ENCODE peak calls at places on chromosomes 6 and 20, in ten cellular contexts. V is Daoy; L is aorta; T is NCI-H1436; H is astrocyte of the spinal cord; Z is CD4-positive, CD25-positive, alpha-beta regulatory T cell; X is activated CD4-positive, alpha-beta T cell treated with anti-CD3 and anti-CD28 coated beads, Interleukin-2, amount 50 U/mL, for 1 hour; E is osteocyte; O is NCI-H1092; I is activated CD4-positive, CD25-positive, alpha-beta regulatory T cell. P is an unnamed sample.

GRCh38 chr6:15147827-15148226 is 98.0 kb upstream of the JARID2 start:
- DNase-seq in V (peak), L (no peak), T (no peak), H (no peak), Z (no peak), X (no peak), E (no peak), O (no peak), I (no peak), P (no peak)

GRCh38 chr6:11425876-11426275 is 111.7 kb upstream of the TMEM170B start:
- DNase-seq in V (no peak), L (no peak), T (no peak), H (no peak), Z (no peak), X (no peak), E (no peak), O (no peak), I (no peak), P (no peak)

GRCh38 chr20:48957521-48957920 is 36.0 kb downstream of the ARFGEF2 start:
- DNase-seq in V (no peak), L (no peak), T (no peak), H (no peak), Z (no peak), X (no peak), E (no peak), O (no peak), I (no peak), P (no peak)

GRCh38 chr20:45545754-45546453 is 1.3 kb downstream of the EPPIN start:
- DNase-seq in V (peak), L (no peak), T (no peak), H (peak), Z (no peak), X (no peak), E (no peak), O (no peak), I (no peak), P (peak)

GRCh38 chr6:157789861-157790260 is 33.2 kb upstream of the SNX9 start:
- DNase-seq in V (no peak), L (no peak), T (no peak), H (no peak), Z (no peak), X (no peak), E (no peak), O (no peak), I (no peak), P (no peak)

GRCh38 chr6:86031713-86032112 is 389.0 kb upstream of the SYNCRIP start:
- DNase-seq in V (no peak), L (peak), T (no peak), H (no peak), Z (no peak), X (no peak), E (no peak), O (no peak), I (no peak), P (no peak)

GRCh38 chr6:87257046-87257445 is 65.3 kb upstream of the SMIM8 start:
- DNase-seq in V (no peak), L (no peak), T (no peak), H (no peak), Z (no peak), X (no peak), E (no peak), O (no peak), I (no peak), P (no peak)

GRCh38 chr6:100460650-100461204 is 4.0 kb downstream of the SIM1 start:
- DNase-seq in V (peak), L (no peak), T (peak), H (no peak), Z (no peak), X (no peak), E (no peak), O (no peak), I (no peak), P (peak)

GRCh38 chr20:48026981-48027592 is 241.8 kb upstream of the SULF2 start:
- DNase-seq in V (no peak), L (no peak), T (no peak), H (no peak), Z (no peak), X (no peak), E (no peak), O (peak), I (no peak), P (no peak)

GRCh38 chr6:94785514-94785913 is 791.8 kb upstream of the MANEA start:
- DNase-seq in V (no peak), L (no peak), T (no peak), H (no peak), Z (no peak), X (no peak), E (no peak), O (no peak), I (no peak), P (no peak)

GRCh38 chr6:53044071-53044470 is 21.1 kb upstream of the FBXO9 start:
- DNase-seq in V (peak), L (no peak), T (no peak), H (peak), Z (no peak), X (no peak), E (no peak), O (no peak), I (no peak), P (peak)

GRCh38 chr20:58131111-58131510 is 97.3 kb downstream of the ANKRD60 start:
- DNase-seq in V (peak), L (no peak), T (no peak), H (peak), Z (no peak), X (no peak), E (peak), O (no peak), I (no peak), P (peak)

GRCh38 chr20:5608104-5608447 is 142.1 kb upstream of the SHLD1 start:
- DNase-seq in V (no peak), L (no peak), T (peak), H (no peak), Z (no peak), X (no peak), E (no peak), O (peak), I (no peak), P (no peak)

GRCh38 chr6:37019065-37019450 is 13.6 kb downstream of the FGD2 start:
- DNase-seq in V (peak), L (no peak), T (peak), H (no peak), Z (no peak), X (no peak), E (no peak), O (peak), I (no peak), P (no peak)

P was measured in LHCN-M2.